ENCODE peak calls at places on chromosomes 6 and 20, in five cellular contexts. S, U, A, D and H are unnamed samples.

GRCh38 chr6:133916650-133917151 is 27.8 kb downstream of the TCF21 start:
- DNase-seq in S (peak), U (peak), A (peak), D (peak), H (peak)

GRCh38 chr6:3208096-3208774 is 19.2 kb downstream of the TUBB2B start:
- DNase-seq in S (no peak), U (no peak), A (peak), D (no peak), H (no peak)

GRCh38 chr20:15772826-15773225 is 800.4 kb downstream of the KIF16B start:
- DNase-seq in S (no peak), U (no peak), A (no peak), D (no peak), H (no peak)

GRCh38 chr20:44745560-44746366 is at the start of gene KCNK15:
- DNase-seq in S (no peak), U (peak), A (no peak), D (no peak), H (no peak)

GRCh38 chr20:47776639-47777038 is 8.6 kb downstream of the SULF2 start:
- DNase-seq in S (no peak), U (no peak), A (no peak), D (no peak), H (no peak)

GRCh38 chr6:4280721-4281120 is 145.3 kb upstream of the ECI2 start:
- DNase-seq in S (no peak), U (no peak), A (peak), D (no peak), H (peak)

GRCh38 chr20:47703748-47704147 is 81.5 kb downstream of the SULF2 start:
- DNase-seq in S (no peak), U (no peak), A (no peak), D (no peak), H (no peak)

GRCh38 chr6:47168176-47168575 is 126.0 kb upstream of the ADGRF1 start:
- DNase-seq in S (no peak), U (no peak), A (peak), D (no peak), H (peak)

GRCh38 chr20:60529149-60529548 is 570.9 kb downstream of the CDH26 start:
- DNase-seq in S (no peak), U (no peak), A (no peak), D (no peak), H (no peak)

GRCh38 chr20:24640686-24641085 is 171.3 kb downstream of the SYNDIG1 start:
- DNase-seq in S (no peak), U (no peak), A (no peak), D (no peak), H (no peak)

GRCh38 chr6:2222275-2222842 is 23.0 kb downstream of the GMDS start:
- DNase-seq in S (no peak), U (no peak), A (no peak), D (no peak), H (no peak)

GRCh38 chr20:56247954-56248782 is at the start of gene MC3R:
- DNase-seq in S (peak), U (peak), A (no peak), D (peak), H (no peak)

GRCh38 chr20:58138395-58138794 is 90.1 kb downstream of the ANKRD60 start:
- DNase-seq in S (no peak), U (peak), A (no peak), D (no peak), H (no peak)

GRCh38 chr6:88045521-88046136 is 2.0 kb upstream of the SPACA1 start:
- DNase-seq in S (no peak), U (no peak), A (no peak), D (no peak), H (no peak)

GRCh38 chr20:42112161-42112560 is 494.0 kb upstream of the CHD6 start:
- DNase-seq in S (no peak), U (no peak), A (no peak), D (no peak), H (no peak)

DNA sequence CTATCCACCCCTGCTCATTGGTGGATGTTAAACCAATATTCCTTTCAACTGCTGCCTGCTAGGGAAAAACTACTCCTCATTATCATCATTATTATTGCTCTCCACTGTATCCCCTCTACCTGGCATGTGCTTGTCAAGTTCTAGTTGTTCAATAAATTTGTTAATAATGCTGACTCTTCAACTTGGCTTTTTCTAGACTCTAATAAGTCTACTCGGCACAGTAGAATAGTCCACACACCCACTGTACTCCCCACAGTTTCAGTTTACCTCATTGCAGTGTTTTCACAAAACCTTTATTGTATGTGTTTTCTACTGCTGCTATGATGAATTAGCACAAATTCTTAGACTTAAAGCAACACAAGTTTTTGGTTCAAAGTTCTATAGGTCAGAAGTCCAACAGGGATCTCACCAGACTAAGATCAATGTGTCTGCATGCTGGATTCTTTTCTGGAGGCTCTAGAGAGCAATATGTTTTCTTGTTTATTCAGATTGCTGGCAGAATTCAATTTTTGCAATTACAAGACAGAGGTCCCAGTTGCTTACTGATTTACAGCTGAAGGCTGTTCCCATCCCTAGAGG is 13.1 kb downstream of the BTN3A1 start:
- DNase-seq in S (no peak), U (no peak), A (no peak), D (no peak), H (no peak)
- TF ChIP-seq CTCF in S (no peak), U (no peak), A (no peak), D (no peak), H (no peak)

GRCh38 chr20:8829232-8829631 is 239.7 kb upstream of the PLCB4 start:
- DNase-seq in S (no peak), U (no peak), A (no peak), D (no peak), H (no peak)
- TF ChIP-seq CTCF in S (no peak), U (no peak), A (peak), D (no peak), H (peak)

GRCh38 chr20:63233061-63233344 is 2.7 kb upstream of the BIRC7 start:
- DNase-seq in S (no peak), U (no peak), A (no peak), D (no peak), H (no peak)

GRCh38 chr20:63233924-63234323 is 1.8 kb upstream of the BIRC7 start:
- DNase-seq in S (no peak), U (no peak), A (no peak), D (no peak), H (no peak)

GRCh38 chr20:63234693-63235398 is 859 bp upstream of the BIRC7 start:
- DNase-seq in S (peak), U (no peak), A (no peak), D (no peak), H (no peak)

GRCh38 chr20:63230800-63231268 is 4.9 kb upstream of the BIRC7 start:
- DNase-seq in S (peak), U (peak), A (no peak), D (no peak), H (no peak)

GRCh38 chr20:63232235-63233060 is 3.3 kb upstream of the BIRC7 start:
- DNase-seq in S (no peak), U (no peak), A (peak), D (no peak), H (peak)
- TF ChIP-seq CTCF in S (no peak), U (no peak), A (no peak), D (no peak), H (no peak)

DNA sequence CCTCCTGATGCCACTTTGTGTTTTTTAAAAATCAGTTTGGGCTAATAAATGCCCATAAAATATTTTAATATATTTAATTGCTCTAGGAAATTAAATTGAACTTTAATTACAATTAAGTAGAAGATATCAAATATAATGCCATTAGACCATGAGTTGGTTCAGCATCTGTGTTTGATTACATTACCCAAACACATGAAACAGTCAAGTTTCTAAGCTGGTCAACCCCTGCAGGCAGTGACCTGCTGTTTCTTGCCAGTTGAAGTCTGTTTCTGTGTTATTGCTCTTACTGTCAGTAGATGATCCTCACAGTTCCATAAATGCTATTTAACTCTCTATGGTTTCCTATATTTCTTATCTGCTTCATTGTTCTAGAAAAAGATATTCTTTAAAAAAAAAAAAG is 9.7 kb upstream of the TENT5A start:
- DNase-seq in S (no peak), U (no peak), A (no peak), D (no peak), H (no peak)
- TF ChIP-seq CTCF in S (no peak), U (no peak), A (peak), D (no peak), H (no peak)

GRCh38 chr6:16480780-16481179 is 242.4 kb downstream of the GMPR start:
- DNase-seq in S (no peak), U (no peak), A (no peak), D (no peak), H (no peak)
- TF ChIP-seq CTCF in S (no peak), U (no peak), A (no peak), D (no peak), H (no peak)

GRCh38 chr6:8707956-8708772 is 272.8 kb upstream of the SLC35B3 start:
- DNase-seq in S (peak), U (no peak), A (no peak), D (peak), H (peak)
- TF ChIP-seq CTCF in S (no peak), U (no peak), A (no peak), D (peak), H (peak)